ENCODE peak calls at places on chromosome 10, in seven cellular contexts. I, M, Z, W, N, B and E are unnamed samples.

GRCh38 chr10:3969876-3970666 is 185.1 kb upstream of the KLF6 start:
- DNase-seq in Z (no peak), I (no peak), W (no peak), N (no peak), M (no peak), B (no peak), E (no peak)

GRCh38 chr10:69801094-69801433 is 642 bp upstream of the COL13A1 start:
- DNase-seq in I (no peak), N (peak), Z (peak), B (peak), M (peak), W (no peak), E (no peak)

GRCh38 chr10:69965086-69965485 is 87.6 kb upstream of the MACROH2A2 start:
- DNase-seq in W (no peak), Z (no peak), M (peak), I (no peak), B (no peak), N (no peak), E (no peak)

GRCh38 chr10:1477578-1477977 is 259.7 kb downstream of the ADARB2 start:
- DNase-seq in B (no peak), W (no peak), N (no peak), I (no peak), Z (no peak), M (no peak), E (no peak)

GRCh38 chr10:3127921-3128320 is 44.7 kb downstream of the PITRM1 start:
- DNase-seq in M (no peak), B (no peak), I (no peak), N (no peak), Z (no peak), W (no peak), E (no peak)

GRCh38 chr10:95782274-95782830 is 26.4 kb downstream of the ENTPD1 start:
- DNase-seq in I (no peak), N (no peak), W (no peak), B (no peak), M (no peak), Z (no peak), E (no peak)

GRCh38 chr10:133442967-133443924 is 10.5 kb upstream of the SCART1 start:
- DNase-seq in M (no peak), I (no peak), B (peak), Z (peak), N (no peak), W (peak), E (no peak)

GRCh38 chr10:124063736-124064135 is 29.7 kb downstream of the CHST15 start:
- DNase-seq in W (no peak), B (no peak), N (no peak), M (no peak), I (peak), Z (peak), E (no peak)

GRCh38 chr10:14698487-14699170 is 76.1 kb downstream of the FAM107B start:
- DNase-seq in Z (no peak), B (no peak), W (no peak), N (no peak), M (peak), I (peak), E (no peak)

GRCh38 chr10:125206618-125207017 is 46.3 kb upstream of the CTBP2 start:
- DNase-seq in Z (no peak), N (no peak), W (no peak), M (no peak), B (no peak), I (no peak), E (no peak)

GRCh38 chr10:96658844-96659243 is 61.5 kb downstream of the PIK3AP1 start:
- DNase-seq in W (no peak), N (no peak), M (no peak), Z (no peak), I (no peak), B (no peak), E (no peak)

GRCh38 chr10:80202934-80203834 is 2.2 kb downstream of the ANXA11 start:
- DNase-seq in M (peak), I (peak), W (peak), N (peak), B (peak), Z (peak), E (no peak)

GRCh38 chr10:65581426-65582026 is 1344.3 kb upstream of the LRRTM3 start:
- DNase-seq in B (peak), W (no peak), I (no peak), Z (no peak), N (peak), M (no peak), E (no peak)

GRCh38 chr10:14543048-14543903 is 212.6 kb upstream of the FRMD4A start:
- DNase-seq in W (peak), M (no peak), Z (no peak), N (no peak), B (peak), I (no peak), E (no peak)

GRCh38 chr10:34815174-34816066 is at the start of gene PARD3:
- DNase-seq in M (peak), N (peak), Z (peak), B (peak), I (no peak), W (no peak), E (no peak)

GRCh38 chr10:28089467-28089866 is 90.6 kb upstream of the ODAD2 start:
- DNase-seq in M (no peak), B (no peak), I (peak), W (no peak), N (no peak), Z (no peak), E (no peak)

GRCh38 chr10:79068203-79068561 is 584 bp upstream of the ZMIZ1 start:
- DNase-seq in I (no peak), Z (no peak), M (peak), N (peak), B (peak), W (peak), E (no peak)

GRCh38 chr10:75042292-75042974 is 69.0 kb upstream of the SAMD8 start:
- DNase-seq in I (peak), Z (peak), N (no peak), M (no peak), B (no peak), W (no peak), E (no peak)

GRCh38 chr10:30639946-30640786 is 10.6 kb upstream of the LYZL2 start:
- DNase-seq in W (peak), N (peak), M (no peak), I (peak), Z (no peak), B (no peak), E (no peak)

GRCh38 chr10:44356139-44357115 is 28.5 kb downstream of the CXCL12 start:
- DNase-seq in B (peak), W (no peak), M (no peak), I (no peak), N (no peak), Z (no peak), E (no peak)

GRCh38 chr10:112250555-112250954 is 32.6 kb upstream of the TECTB start:
- DNase-seq in M (no peak), N (no peak), B (no peak), W (no peak), I (no peak), Z (no peak), E (no peak)

GRCh38 chr10:105964009-105964408 is 1200.5 kb downstream of the SORCS1 start:
- DNase-seq in B (no peak), N (no peak), I (no peak), W (no peak), M (no peak), Z (no peak), E (no peak)

GRCh38 chr10:43793714-43794113 is 145.0 kb upstream of the ZNF32 start:
- DNase-seq in N (no peak), M (no peak), B (no peak), I (peak), Z (no peak), W (no peak), E (no peak)

GRCh38 chr10:77601488-77601887 is 36.1 kb downstream of the KCNMA1 start:
- DNase-seq in W (no peak), N (no peak), I (no peak), B (no peak), Z (peak), M (peak), E (no peak)

GRCh38 chr10:77604063-77604462 is 33.5 kb downstream of the KCNMA1 start:
- DNase-seq in B (no peak), M (no peak), Z (peak), N (no peak), W (no peak), I (no peak), E (no peak)

GRCh38 chr10:77602913-77603528 is 34.6 kb downstream of the KCNMA1 start:
- DNase-seq in M (no peak), I (no peak), B (no peak), N (no peak), Z (peak), W (no peak), E (no peak)

GRCh38 chr10:77603529-77603927 is 34.1 kb downstream of the KCNMA1 start:
- DNase-seq in I (no peak), N (peak), W (no peak), B (no peak), Z (peak), M (no peak), E (no peak)

DNA sequence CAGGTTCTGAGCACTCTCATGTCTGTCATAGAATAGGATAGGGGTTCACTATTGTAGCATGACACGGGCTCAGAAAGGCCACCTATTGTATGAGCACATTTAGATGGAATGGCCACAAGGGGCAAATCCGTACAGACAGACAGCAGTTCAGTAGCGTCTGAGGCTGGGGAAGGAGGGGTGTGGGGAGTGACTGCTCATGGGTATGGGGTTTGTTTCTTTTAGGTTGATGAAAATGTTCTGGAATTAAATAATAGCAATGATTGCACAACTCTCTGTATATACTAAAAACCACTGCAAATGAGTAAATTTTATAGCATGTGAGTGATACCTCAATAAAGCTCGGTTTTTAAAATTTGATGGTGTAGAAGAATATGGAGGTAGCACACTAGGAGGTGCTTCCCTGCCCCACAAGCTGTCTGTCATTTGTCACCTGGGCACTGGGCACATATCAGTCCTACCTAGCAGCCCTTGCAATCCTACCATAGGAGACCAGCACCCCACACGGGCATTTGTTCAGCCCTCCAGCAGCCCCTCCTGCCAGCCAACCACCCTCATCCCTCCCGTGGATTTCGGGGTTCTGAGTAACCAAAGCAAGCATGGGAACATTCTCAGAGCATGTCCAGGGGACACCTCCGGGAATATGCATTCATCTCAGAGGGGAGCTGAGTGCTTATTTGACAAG is 35.2 kb downstream of the KCNMA1 start:
- DNase-seq in Z (peak), B (no peak), I (peak), N (no peak), M (no peak), W (no peak), E (no peak)
- TF ChIP-seq CTCF in Z (no peak), B (no peak), I (peak), N (no peak), M (no peak), W (no peak), E (no peak)

GRCh38 chr10:37434091-37434490 is 308.7 kb downstream of the ANKRD30A start:
- DNase-seq in I (no peak), B (no peak), Z (no peak), W (no peak), N (no peak), M (no peak), E (no peak)
- TF ChIP-seq CTCF in I (no peak), B (peak), Z (no peak), W (no peak), N (no peak), M (no peak), E (no peak)

DNA sequence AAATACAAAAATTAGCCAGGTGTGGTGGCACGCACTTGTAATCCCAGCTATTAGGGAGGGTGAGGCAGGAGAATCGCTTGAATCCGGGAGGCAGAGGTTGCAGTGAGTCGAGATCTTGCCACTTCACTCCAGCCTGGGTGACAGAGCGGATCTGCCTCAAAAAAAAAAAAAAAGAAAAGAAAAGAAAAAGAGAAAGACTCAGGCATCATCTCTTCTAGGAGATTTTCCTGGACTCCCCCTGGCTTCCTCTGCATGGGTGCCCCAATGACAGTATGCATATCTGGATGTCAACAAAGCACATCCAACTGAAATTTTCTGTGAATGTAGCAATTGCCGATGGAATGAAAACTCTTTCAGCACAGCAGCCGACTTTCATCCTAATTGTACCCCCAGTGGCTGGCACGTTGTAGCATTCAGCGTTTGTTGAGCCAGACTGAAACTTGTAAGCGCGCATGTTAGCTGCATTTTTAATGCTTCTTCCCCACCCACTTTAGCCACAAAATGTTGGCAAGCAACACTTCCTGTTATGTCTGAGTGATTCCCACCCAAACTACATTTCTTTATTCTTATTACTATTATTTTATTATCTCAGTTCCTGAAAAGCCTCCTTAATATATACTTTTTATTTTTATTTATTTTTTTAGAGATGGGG is 70.2 kb downstream of the PRTFDC1 start:
- DNase-seq in M (no peak), I (no peak), N (no peak), W (peak), B (no peak), Z (no peak), E (no peak)
- TF ChIP-seq CTCF in M (no peak), I (no peak), N (no peak), W (no peak), B (no peak), Z (no peak), E (no peak)

GRCh38 chr10:100728928-100729876 is 16.2 kb upstream of the PAX2 start:
- DNase-seq in W (no peak), N (peak), I (no peak), Z (no peak), M (peak), B (peak), E (no peak)
- TF ChIP-seq CTCF in W (no peak), N (peak), I (peak), Z (no peak), M (no peak), B (peak), E (no peak)

GRCh38 chr10:68602434-68602833 is 42.3 kb downstream of the TET1 start:
- DNase-seq in M (no peak), Z (no peak), B (no peak), I (no peak), W (no peak), N (no peak), E (no peak)

GRCh38 chr10:68604441-68604840 is 44.3 kb downstream of the TET1 start:
- DNase-seq in N (peak), I (no peak), B (no peak), Z (no peak), M (no peak), W (no peak), E (no peak)

GRCh38 chr10:68601490-68602265 is 41.5 kb downstream of the TET1 start:
- DNase-seq in I (no peak), Z (no peak), M (no peak), N (no peak), W (no peak), B (no peak), E (no peak)

GRCh38 chr10:68606918-68607317 is 46.8 kb downstream of the TET1 start:
- DNase-seq in M (no peak), I (no peak), N (no peak), W (no peak), Z (no peak), B (no peak), E (no peak)

GRCh38 chr10:68603766-68604165 is 43.6 kb downstream of the TET1 start:
- DNase-seq in M (no peak), N (peak), I (no peak), Z (no peak), B (no peak), W (no peak), E (no peak)
- TF ChIP-seq CTCF in M (no peak), N (no peak), I (no peak), Z (no peak), B (no peak), W (no peak), E (no peak)

DNA sequence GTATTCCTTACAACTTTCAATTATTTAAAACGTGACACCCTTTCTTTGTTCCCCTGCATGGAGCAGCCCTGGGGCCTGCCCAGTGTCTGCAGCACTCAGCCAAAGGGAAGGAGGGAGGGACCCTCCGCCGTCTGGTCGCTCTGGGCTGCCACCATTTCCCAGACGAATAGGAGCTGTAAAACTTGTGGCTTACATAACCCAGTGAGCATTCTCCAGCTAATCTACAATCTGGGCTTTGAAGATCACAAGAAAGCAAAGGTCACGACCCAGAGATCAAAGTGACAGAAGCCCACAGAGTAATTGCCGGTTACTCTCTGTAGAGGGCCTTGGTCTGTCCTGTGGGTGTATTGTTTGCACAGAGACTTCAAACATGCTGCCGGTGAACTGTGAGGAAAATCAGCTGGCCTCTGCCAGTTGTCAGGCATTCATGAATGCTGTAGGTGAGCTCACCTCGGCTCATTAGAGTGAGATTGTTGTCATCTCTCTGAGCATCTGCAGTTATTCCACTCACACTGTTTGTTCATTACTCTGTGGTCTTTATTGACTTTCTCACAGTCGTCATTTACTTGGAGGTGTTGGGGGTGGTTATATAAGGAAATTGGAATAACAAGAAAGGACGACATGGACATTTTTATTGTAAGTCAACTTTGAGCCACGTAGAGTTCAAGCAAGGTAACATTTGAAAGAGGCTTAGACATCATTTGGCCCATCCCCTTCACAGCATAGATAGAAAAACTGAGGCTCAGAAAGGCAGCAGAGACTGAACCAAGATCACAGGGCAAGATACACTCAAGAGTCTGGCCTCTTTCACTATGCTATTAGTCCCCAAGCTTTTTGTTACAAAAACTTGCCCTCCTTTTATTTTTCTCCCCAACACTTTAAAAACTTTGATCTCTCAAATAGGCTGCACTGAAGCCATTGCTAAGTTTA is 619.8 kb downstream of the LRMDA start:
- DNase-seq in N (peak), B (no peak), Z (no peak), I (no peak), W (no peak), M (no peak), E (no peak)
- TF ChIP-seq CTCF in N (no peak), B (no peak), Z (no peak), I (no peak), W (no peak), M (no peak), E (no peak)

GRCh38 chr10:12717981-12718707 is 283.4 kb downstream of the CCDC3 start:
- DNase-seq in I (no peak), Z (no peak), W (no peak), M (no peak), N (peak), B (no peak), E (no peak)
- TF ChIP-seq CTCF in I (no peak), Z (no peak), W (no peak), M (no peak), N (peak), B (no peak), E (no peak)